ENCODE peak calls at places on chromosomes 2 and 18, in seven cellular contexts. D is mesenchymal stem cell, I is IMR-90, O is H9, S is neuronal stem cell, J is H1, Z is trophoblast cell. P is an unnamed sample. For H3K27me3, the result is how much of the 10 kb centered on the place peaks cover.

GRCh38 chr2:19677825-19678518 is 223.8 kb downstream of the TTC32 start:
- DNase-seq in S (no peak), Z (no peak), I (no peak), J (no peak), O (no peak), D (no peak), P (no peak)

GRCh38 chr2:219784178-219784577 is 156.7 kb downstream of the SLC4A3 start:
- DNase-seq in S (no peak), O (no peak), D (no peak), I (no peak), J (no peak), Z (no peak), P (no peak)

GRCh38 chr2:230347659-230348305 is 20.8 kb downstream of the SP140L start:
- DNase-seq in Z (no peak), D (peak), S (no peak), I (peak), O (no peak), J (no peak), P (no peak)

GRCh38 chr2:202574541-202574940 is 60.2 kb upstream of the FAM117B start:
- DNase-seq in Z (no peak), D (no peak), I (peak), J (no peak), O (no peak), S (no peak), P (no peak)

GRCh38 chr2:200408428-200409311 is 101.2 kb downstream of the KCTD18 start:
- DNase-seq in S (no peak), J (no peak), Z (peak), D (peak), O (no peak), I (peak), P (no peak)

GRCh38 chr2:128638311-128638710 is 319.6 kb upstream of the HS6ST1 start:
- DNase-seq in D (no peak), S (no peak), Z (no peak), I (no peak), O (peak), J (no peak), P (no peak)

GRCh38 chr2:38654495-38655381 is 11.2 kb upstream of the GALM start:
- DNase-seq in Z (no peak), O (no peak), J (no peak), S (no peak), I (no peak), D (no peak), P (no peak)

GRCh38 chr2:228545749-228546148 is 364.3 kb upstream of the SPHKAP start:
- DNase-seq in J (no peak), Z (peak), D (no peak), I (no peak), O (no peak), S (no peak), P (peak)

GRCh38 chr2:60867007-60867406 is 14.4 kb upstream of the REL start:
- DNase-seq in S (no peak), J (no peak), Z (no peak), D (no peak), I (no peak), O (no peak), P (peak)

GRCh38 chr2:30359644-30360167 is 87.3 kb upstream of the LCLAT1 start:
- DNase-seq in O (no peak), D (peak), S (no peak), J (no peak), I (peak), Z (peak), P (no peak)

GRCh38 chr2:61177727-61178549 is 15.9 kb downstream of the C2orf74 start:
- DNase-seq in J (no peak), S (no peak), O (peak), D (no peak), Z (peak), I (peak), P (peak)

GRCh38 chr2:109487237-109487869 is 126.4 kb downstream of the SEPTIN10 start:
- DNase-seq in D (peak), O (no peak), S (no peak), I (peak), J (no peak), Z (peak), P (no peak)

GRCh38 chr2:43426305-43427031 is 169.4 kb downstream of the THADA start:
- DNase-seq in S (no peak), J (no peak), O (no peak), Z (peak), I (peak), D (peak), P (peak)

GRCh38 chr2:45484965-45485364 is 126.1 kb downstream of the SRBD1 start:
- DNase-seq in J (no peak), S (no peak), Z (no peak), D (no peak), O (no peak), I (no peak), P (no peak)

GRCh38 chr2:79980116-79980515 is 324.4 kb downstream of the LRRTM1 start:
- DNase-seq in S (no peak), D (no peak), I (no peak), O (no peak), Z (no peak), J (no peak), P (no peak)

GRCh38 chr2:219629976-219630695 is 2.7 kb downstream of the SLC4A3 start:
- DNase-seq in Z (no peak), D (no peak), J (no peak), O (no peak), I (no peak), S (no peak), P (no peak)

GRCh38 chr2:84838434-84839145 is 42.3 kb downstream of the TRABD2A start:
- DNase-seq in Z (peak), S (no peak), I (peak), O (no peak), J (no peak), D (peak), P (no peak)

GRCh38 chr18:24678113-24678512 is 217.7 kb downstream of the HRH4 start:
- DNase-seq in J (no peak), I (no peak), O (no peak), D (no peak), Z (no peak), S (no peak), P (no peak)

GRCh38 chr18:24677011-24677410 is 216.6 kb downstream of the HRH4 start:
- DNase-seq in D (no peak), S (no peak), J (no peak), I (peak), Z (no peak), O (no peak), P (no peak)

GRCh38 chr18:24674236-24675004 is 214.0 kb downstream of the HRH4 start:
- DNase-seq in Z (no peak), J (no peak), D (no peak), O (no peak), S (no peak), I (no peak), P (no peak)

GRCh38 chr18:24669502-24669901 is 209.1 kb downstream of the HRH4 start:
- DNase-seq in S (no peak), Z (no peak), D (no peak), I (no peak), J (no peak), O (no peak), P (no peak)

GRCh38 chr18:24672165-24672950 is 211.9 kb downstream of the HRH4 start:
- DNase-seq in I (peak), S (no peak), J (no peak), O (no peak), D (peak), Z (no peak), P (no peak)
- H3K27me3 ChIP-seq in I (under half), S (under half), J (under half), O (under half), D (under half), Z (under half), P (under half)

GRCh38 chr18:49913221-49913620 is 99.9 kb upstream of the ACAA2 start:
- DNase-seq in O (no peak), J (no peak), I (no peak), S (no peak), D (no peak), Z (no peak), P (no peak)

GRCh38 chr18:49910986-49911385 is 97.7 kb upstream of the ACAA2 start:
- DNase-seq in J (no peak), Z (no peak), S (no peak), I (no peak), D (no peak), O (no peak), P (peak)

GRCh38 chr18:49917742-49918141 is 104.4 kb upstream of the ACAA2 start:
- DNase-seq in Z (no peak), I (no peak), S (no peak), O (no peak), J (no peak), D (no peak), P (no peak)

GRCh38 chr18:49911414-49911813 is 98.1 kb upstream of the ACAA2 start:
- DNase-seq in Z (no peak), J (no peak), O (no peak), S (no peak), I (no peak), D (no peak), P (peak)

GRCh38 chr18:49915352-49915751 is 102.0 kb upstream of the ACAA2 start:
- DNase-seq in D (no peak), I (no peak), Z (no peak), J (no peak), O (no peak), S (no peak), P (no peak)
- H2BK120ac ChIP-seq in D (no peak), I (no peak), Z (no peak), J (no peak), O (no peak), S (no peak), P (no peak)

GRCh38 chr18:48129621-48130082 is 199.2 kb upstream of the SMAD2 start:
- DNase-seq in J (no peak), S (no peak), Z (no peak), I (no peak), D (no peak), O (peak), P (peak)
- H3K27me3 ChIP-seq in J (under half), S (under half), Z (under half), I (under half), D (under half), O (under half), P (under half)

GRCh38 chr2:208186465-208186864 is 3.4 kb downstream of the C2orf80 start:
- DNase-seq in J (no peak), O (no peak), D (no peak), Z (no peak), S (no peak), I (no peak), P (peak)
- H2BK120ac ChIP-seq in J (no peak), O (no peak), D (no peak), Z (no peak), S (no peak), I (no peak), P (no peak)

GRCh38 chr2:118856978-118857676 is 9.7 kb upstream of the EN1 start:
- DNase-seq in J (no peak), Z (no peak), I (no peak), D (no peak), O (peak), S (peak), P (peak)
- H3K27me3 ChIP-seq in J (half or more), Z (half or more), I (half or more), D (under half), O (half or more), S (half or more), P (half or more)

GRCh38 chr2:10985260-10985659 is 73.5 kb downstream of the KCNF1 start:
- DNase-seq in S (no peak), J (no peak), O (no peak), I (no peak), Z (no peak), D (no peak), P (no peak)
- H2BK120ac ChIP-seq in S (no peak), J (no peak), O (no peak), I (no peak), Z (no peak), D (no peak), P (no peak)